ENCODE peak calls at places on chromosomes 11 and 22, in seven cellular contexts. I, H, C, S, R, G and A are unnamed samples.

GRCh38 chr11:26230021-26230420 is 101.9 kb upstream of the ANO3 start:
- DNase-seq in H (no peak), C (peak), G (no peak), S (peak), R (no peak), I (no peak), A (peak)

GRCh38 chr22:37213218-37213855 is 1.1 kb upstream of the SSTR3 start:
- DNase-seq in G (no peak), R (no peak), H (no peak), S (no peak), C (no peak), I (no peak), A (no peak)

GRCh38 chr11:67382481-67383136 is 9.2 kb upstream of the RAD9A start:
- DNase-seq in R (peak), S (peak), G (peak), I (peak), H (peak), C (peak), A (peak)

GRCh38 chr22:48640890-48641771 is 1186.5 kb downstream of the BRD1 start:
- DNase-seq in R (peak), S (no peak), H (no peak), G (no peak), I (no peak), C (no peak), A (no peak)

GRCh38 chr22:39493759-39494158 is 8.3 kb upstream of the MIEF1 start:
- DNase-seq in S (peak), H (no peak), G (no peak), I (no peak), C (peak), R (no peak), A (peak)

GRCh38 chr11:117076941-117077659 is 21.1 kb downstream of the SIK3 start:
- DNase-seq in H (no peak), G (peak), S (no peak), R (no peak), I (peak), C (no peak), A (no peak)

GRCh38 chr11:125494987-125495725 is 909 bp downstream of the FEZ1 start:
- DNase-seq in C (peak), R (no peak), I (peak), H (peak), S (peak), G (no peak), A (peak)

GRCh38 chr22:49937758-49938564 is 19.5 kb downstream of the CRELD2 start:
- DNase-seq in R (no peak), C (no peak), S (no peak), G (no peak), I (no peak), H (no peak), A (no peak)

GRCh38 chr22:26406118-26406517 is 22.9 kb upstream of the ASPHD2 start:
- DNase-seq in S (peak), R (no peak), C (peak), H (no peak), G (no peak), I (peak), A (peak)

GRCh38 chr11:113274708-113275582 is 39.4 kb upstream of the TTC12 start:
- DNase-seq in I (peak), R (no peak), S (no peak), C (no peak), H (no peak), G (no peak), A (peak)

GRCh38 chr11:9772218-9772617 is 108.3 kb downstream of the SWAP70 start:
- DNase-seq in H (no peak), C (no peak), S (no peak), R (no peak), I (no peak), G (no peak), A (no peak)

GRCh38 chr11:102225689-102226562 is 91.4 kb upstream of the BIRC3 start:
- DNase-seq in S (peak), I (no peak), H (no peak), R (no peak), G (no peak), C (peak), A (peak)

GRCh38 chr22:50303848-50304527 is 3.5 kb downstream of the PLXNB2 start:
- DNase-seq in S (no peak), C (no peak), R (no peak), H (no peak), I (peak), G (no peak), A (no peak)

GRCh38 chr11:78567209-78567608 is 7.5 kb downstream of the NARS2 start:
- DNase-seq in S (peak), G (no peak), I (no peak), H (no peak), R (no peak), C (peak), A (peak)

GRCh38 chr11:129317564-129317963 is 58.1 kb upstream of the BARX2 start:
- DNase-seq in R (no peak), I (no peak), C (no peak), G (peak), H (no peak), S (no peak), A (no peak)

GRCh38 chr11:131025020-131025419 is 108.7 kb upstream of the SNX19 start:
- DNase-seq in S (peak), H (no peak), R (no peak), C (peak), I (peak), G (no peak), A (peak)

GRCh38 chr11:1194977-1195689 is 27.7 kb upstream of the MUC5B start:
- DNase-seq in C (no peak), G (no peak), R (no peak), H (no peak), I (no peak), S (no peak), A (no peak)

GRCh38 chr11:82995754-82996398 is 75.8 kb downstream of the RAB30 start:
- DNase-seq in G (no peak), R (no peak), S (peak), I (no peak), H (no peak), C (peak), A (peak)

GRCh38 chr11:112658521-112658920 is 302.7 kb upstream of the NCAM1 start:
- DNase-seq in C (no peak), I (no peak), R (no peak), H (no peak), G (no peak), S (no peak), A (no peak)

GRCh38 chr22:27662359-27663030 is 139.1 kb downstream of the MN1 start:
- DNase-seq in R (no peak), S (no peak), G (no peak), C (no peak), H (no peak), I (no peak), A (peak)

GRCh38 chr11:123168955-123169484 is 26.0 kb downstream of the CLMP start:
- DNase-seq in C (no peak), H (no peak), R (no peak), S (no peak), I (no peak), G (no peak), A (no peak)

GRCh38 chr22:42962295-42963230 is 52.4 kb downstream of the PACSIN2 start:
- DNase-seq in I (no peak), G (no peak), S (no peak), C (peak), R (no peak), H (no peak), A (peak)

GRCh38 chr11:1827095-1827797 is 7.5 kb upstream of the SYT8 start:
- DNase-seq in C (peak), R (peak), S (peak), I (no peak), G (peak), H (no peak), A (peak)

GRCh38 chr11:86459682-86460460 is 85.2 kb downstream of the CCDC81 start:
- DNase-seq in S (peak), G (no peak), C (peak), I (peak), R (peak), H (no peak), A (peak)

GRCh38 chr22:19674129-19674928 is 40.0 kb upstream of the SEPTIN5 start:
- DNase-seq in I (no peak), R (no peak), C (no peak), S (no peak), H (no peak), G (no peak), A (peak)

GRCh38 chr22:49772692-49773091 is 55.0 kb downstream of the BRD1 start:
- DNase-seq in R (no peak), S (no peak), H (no peak), G (no peak), C (no peak), I (no peak), A (no peak)

GRCh38 chr11:119414321-119414720 is 8.7 kb downstream of the THY1 start:
- DNase-seq in S (no peak), R (no peak), G (no peak), I (no peak), H (no peak), C (no peak), A (no peak)

GRCh38 chr11:105148241-105148640 is 8.7 kb upstream of the CARD18 start:
- DNase-seq in G (no peak), R (no peak), I (no peak), S (peak), H (no peak), C (no peak), A (no peak)

GRCh38 chr22:21632237-21632895 is at the start of gene CCDC116:
- DNase-seq in I (peak), R (no peak), C (no peak), G (peak), H (no peak), S (no peak), A (no peak)